ENCODE peak calls at places on chromosomes 4 and X, in five cellular contexts. S is GM20000, H is upper lobe of right lung, D is MCF 10A, E is IMR-90. J is an unnamed sample.

GRCh38 chr4:1126506-1126905 is 13.1 kb upstream of the RNF212 start:
- DNase-seq in H (no peak), D (no peak), S (no peak), E (peak; percentile 33), J (no peak)

GRCh38 chrX:153646620-153647373 is at the start of gene DUSP9:
- DNase-seq in S (peak; percentile 48), D (no peak), E (no peak), H (peak; percentile 64), J (no peak)

GRCh38 chr4:75555294-75556164 is at the start of gene ODAPH:
- DNase-seq in H (no peak), S (peak; percentile 53), D (peak; percentile 63), E (peak; percentile 58), J (peak; percentile 50)

GRCh38 chr4:94420356-94420755 is 31.4 kb upstream of the PDLIM5 start:
- DNase-seq in D (no peak), H (no peak), E (no peak), S (no peak), J (no peak)

GRCh38 chrX:21698274-21698673 is 40.1 kb upstream of the KLHL34 start:
- DNase-seq in H (no peak), S (no peak), D (no peak), E (no peak), J (no peak)

GRCh38 chr4:153509724-153510123 is 43.6 kb downstream of the TMEM131L start:
- DNase-seq in H (no peak), E (no peak), S (no peak), D (no peak), J (no peak)

GRCh38 chr4:134650461-134650860 is 448.9 kb upstream of the PABPC4L start:
- DNase-seq in S (no peak), E (no peak), D (no peak), H (no peak), J (no peak)

GRCh38 chr4:63558709-63559108 is 850.5 kb downstream of the TECRL start:
- DNase-seq in D (no peak), E (no peak), H (no peak), S (no peak), J (no peak)

GRCh38 chrX:53716328-53717088 is 30.0 kb upstream of the HUWE1 start:
- DNase-seq in E (peak; percentile 48), D (no peak), H (no peak), S (no peak), J (no peak)

GRCh38 chr4:36399762-36400353 is 118.4 kb downstream of the DTHD1 start:
- DNase-seq in E (no peak), H (no peak), D (peak; percentile 47), S (peak; percentile 36), J (peak; percentile 24)

GRCh38 chr4:6727081-6727942 is 11.3 kb downstream of the BLOC1S4 start:
- DNase-seq in D (no peak), H (no peak), E (no peak), S (no peak), J (no peak)

GRCh38 chr4:54541426-54542118 is 116.2 kb upstream of the KIT start:
- DNase-seq in S (no peak), H (no peak), D (no peak), E (peak; percentile 54), J (no peak)

GRCh38 chrX:149877636-149878035 is 3.3 kb upstream of the MAGEA8 start:
- DNase-seq in E (no peak), S (no peak), D (peak; percentile 29), H (no peak), J (no peak)

GRCh38 chr4:53605783-53606182 is 14.5 kb upstream of the LNX1 start:
- DNase-seq in E (peak; percentile 53), H (no peak), S (no peak), D (no peak), J (no peak)

GRCh38 chr4:143270266-143270838 is 66.3 kb upstream of the GAB1 start:
- DNase-seq in E (no peak), H (no peak), S (no peak), D (no peak), J (no peak)

GRCh38 chrX:15244421-15244820 is 25.5 kb downstream of the ASB9 start:
- DNase-seq in S (no peak), H (no peak), E (no peak), D (no peak), J (no peak)

GRCh38 chrX:119755981-119756533 is 2.3 kb upstream of the SOWAHD start:
- DNase-seq in E (peak; percentile 73), S (peak; percentile 75), D (no peak), H (no peak), J (peak; percentile 82)

GRCh38 chr4:77104405-77105292 is 28.9 kb upstream of the CCNI start:
- DNase-seq in H (peak; percentile 75), S (no peak), D (peak; percentile 58), E (no peak), J (no peak)

GRCh38 chr4:119725688-119726330 is 97.2 kb upstream of the PDE5A start:
- DNase-seq in E (peak; percentile 70), H (no peak), D (no peak), S (no peak), J (no peak)

GRCh38 chr4:76752911-76753494 is 144.9 kb downstream of the SOWAHB start:
- DNase-seq in D (peak; percentile 93), H (no peak), E (peak; percentile 100), S (no peak), J (no peak)

GRCh38 chrX:791479-792034 is 161.0 kb downstream of the SHOX start:
- DNase-seq in H (no peak), S (no peak), D (no peak), E (no peak), J (no peak)

GRCh38 chr4:77852892-77853495 is 9.6 kb upstream of the MRPL1 start:
- DNase-seq in H (no peak), E (no peak), D (no peak), S (peak; percentile 44), J (peak; percentile 52)

GRCh38 chr4:1208266-1208961 is 36.0 kb upstream of the SPON2 start:
- DNase-seq in E (no peak), D (no peak), H (peak; percentile 66), S (no peak), J (no peak)

GRCh38 chr4:118989098-118990080 is 100.7 kb downstream of the SYNPO2 start:
- DNase-seq in H (no peak), S (no peak), D (peak; percentile 91), E (peak; percentile 96), J (no peak)

GRCh38 chr4:136934601-136935000 is 597.7 kb downstream of the PCDH18 start:
- DNase-seq in S (no peak), E (no peak), H (no peak), D (no peak), J (no peak)

GRCh38 chrX:148535639-148536038 is 35.2 kb downstream of the AFF2 start:
- DNase-seq in H (no peak), E (no peak), D (peak; percentile 5), S (no peak), J (no peak)

GRCh38 chrX:106286053-106286650 is 118.0 kb downstream of the PWWP3B start:
- DNase-seq in S (no peak), H (no peak), D (peak; percentile 6), E (no peak), J (no peak)

GRCh38 chr4:18071894-18072293 is 50.3 kb upstream of the LCORL start:
- DNase-seq in H (no peak), E (no peak), S (no peak), D (no peak), J (no peak)

GRCh38 chrX:13013353-13014110 is 30.9 kb downstream of the FAM9C start:
- DNase-seq in S (no peak), D (no peak), E (no peak), H (no peak), J (peak; percentile 43)

GRCh38 chrX:108304210-108304609 is 134.0 kb downstream of the COL4A6 start:
- DNase-seq in E (peak; percentile 7), H (no peak), S (peak; percentile 1), D (peak; percentile 24), J (no peak)

GRCh38 chr4:16250665-16251365 is 24.5 kb upstream of the TAPT1 start:
- DNase-seq in H (no peak), D (no peak), E (peak; percentile 49), S (no peak), J (no peak)

GRCh38 chrX:98422530-98422929 is 1538.8 kb downstream of the RPA4 start:
- DNase-seq in S (no peak), H (no peak), E (no peak), D (no peak), J (no peak)

GRCh38 chr4:182093431-182093831 is 149.8 kb upstream of the TENM3 start:
- DNase-seq in D (no peak), E (no peak), H (no peak), S (no peak), J (no peak)

GRCh38 chr4:182091128-182091527 is 152.1 kb upstream of the TENM3 start:
- DNase-seq in S (no peak), H (no peak), E (no peak), D (no peak), J (no peak)

GRCh38 chr4:182085051-182085480 is 158.1 kb upstream of the TENM3 start:
- DNase-seq in D (no peak), E (no peak), S (no peak), H (no peak), J (no peak)

GRCh38 chr4:182090186-182090585 is 153.0 kb upstream of the TENM3 start:
- DNase-seq in H (no peak), D (no peak), E (no peak), S (no peak), J (no peak)

DNA sequence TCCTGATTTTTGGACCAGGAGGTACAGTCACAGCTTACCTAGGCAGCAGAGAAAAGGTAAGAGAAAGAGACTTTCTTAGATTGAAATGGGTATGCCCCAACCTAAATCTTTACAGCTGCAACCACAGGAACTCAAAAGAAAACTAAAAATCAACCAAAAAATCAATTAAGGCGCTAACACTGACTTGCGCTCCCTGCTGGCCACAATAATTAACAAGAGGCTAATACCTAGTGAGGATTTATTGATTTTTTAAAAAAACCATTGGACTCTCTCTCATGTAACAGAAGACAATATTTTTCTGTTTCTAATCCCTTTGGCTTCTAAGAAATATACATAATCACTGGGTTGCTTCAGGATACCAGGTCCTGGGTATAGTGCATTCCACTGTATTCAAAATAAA is 153.9 kb upstream of the TENM3 start:
- DNase-seq in H (no peak), E (no peak), S (no peak), D (no peak), J (peak; percentile 33)
- TF ChIP-seq CTCF in H (no peak), E (no peak), S (peak; percentile 18), D (no peak), J (peak; percentile 29)

GRCh38 chr4:65943076-65943475 is 272.8 kb upstream of the EPHA5 start:
- DNase-seq in D (peak; percentile 63), S (no peak), H (no peak), E (no peak), J (no peak)
- TF ChIP-seq CTCF in D (peak; percentile 8), S (no peak), H (no peak), E (no peak), J (no peak)

GRCh38 chr4:24736066-24736465 is 59.3 kb upstream of the SOD3 start:
- DNase-seq in D (peak; percentile 56), H (no peak), S (no peak), E (peak; percentile 20), J (no peak)
- TF ChIP-seq CTCF in D (peak; percentile 58), H (peak; percentile 39), S (no peak), E (peak; percentile 45), J (peak; percentile 52)

DNA sequence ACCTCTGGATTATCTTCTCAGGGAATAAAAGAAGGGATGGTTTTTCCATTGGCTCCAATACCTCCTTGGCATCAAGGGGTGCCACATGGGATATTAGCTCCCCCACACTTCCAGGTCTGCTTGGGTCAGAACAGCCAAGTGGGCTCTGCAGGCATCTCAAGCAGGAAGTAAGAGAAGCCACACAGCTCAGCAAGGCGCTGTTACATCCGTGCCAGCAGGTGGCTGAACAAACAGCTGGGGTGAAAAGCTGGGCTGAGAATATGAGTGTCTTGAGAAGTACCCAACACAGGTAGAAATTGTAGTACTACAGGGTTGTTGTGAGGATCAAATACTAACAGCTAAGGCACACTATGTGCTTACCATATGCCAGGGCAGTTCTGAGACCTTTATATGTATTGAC is 76.7 kb upstream of the TMEM150C start:
- DNase-seq in H (no peak), E (no peak), S (no peak), D (no peak), J (no peak)
- TF ChIP-seq CTCF in H (no peak), E (no peak), S (no peak), D (no peak), J (no peak)

J was measured in GM13977.